ENCODE peak calls at places on chromosomes 2 and 18, in four cellular contexts. J, B, D and S are unnamed samples.

GRCh38 chr2:203998195-203998804 is 61.7 kb downstream of the ICOS start:
- DNase-seq in D (no peak), B (no peak), J (no peak), S (no peak)

GRCh38 chr2:8445580-8445979 is 236.3 kb upstream of the ID2 start:
- DNase-seq in D (no peak), J (peak; percentile 8), B (peak; percentile 8), S (no peak)

GRCh38 chr2:233265899-233266431 is 14.5 kb downstream of the ATG16L1 start:
- DNase-seq in J (no peak), B (no peak), D (no peak), S (no peak)

GRCh38 chr18:76451475-76452331 is 43.3 kb downstream of the ZNF516 start:
- DNase-seq in J (peak; percentile 63), B (peak; percentile 35), D (no peak), S (no peak)

GRCh38 chr2:85156141-85156540 is 22.9 kb downstream of the TCF7L1 start:
- DNase-seq in D (no peak), B (no peak), J (no peak), S (no peak)

GRCh38 chr2:88180594-88181240 is 10.6 kb downstream of the THNSL2 start:
- DNase-seq in B (no peak), J (no peak), D (no peak), S (no peak)

GRCh38 chr2:169026056-169026455 is 5.1 kb downstream of the ABCB11 start:
- DNase-seq in B (no peak), D (no peak), J (no peak), S (no peak)

GRCh38 chr18:31195063-31195462 is 32.4 kb upstream of the DSC1 start:
- DNase-seq in D (no peak), B (no peak), J (no peak), S (no peak)

GRCh38 chr2:52128081-52128480 is 1096.1 kb upstream of the NRXN1 start:
- DNase-seq in B (no peak), D (no peak), J (no peak), S (no peak)

GRCh38 chr2:98893871-98894270 is 42.2 kb downstream of the CRACDL start:
- DNase-seq in B (no peak), J (no peak), D (no peak), S (peak; percentile 82)

GRCh38 chr2:148303166-148303565 is 282.3 kb downstream of the MBD5 start:
- DNase-seq in J (no peak), B (peak; percentile 83), D (no peak), S (no peak)

GRCh38 chr2:127175821-127176354 is 44.2 kb downstream of the CYP27C1 start:
- DNase-seq in D (no peak), J (peak; percentile 92), B (no peak), S (no peak)

GRCh38 chr2:127179756-127180155 is 40.3 kb downstream of the CYP27C1 start:
- DNase-seq in D (no peak), J (peak; percentile 36), B (no peak), S (no peak)

GRCh38 chr2:127175406-127175805 is 44.7 kb downstream of the CYP27C1 start:
- DNase-seq in B (no peak), D (no peak), J (peak; percentile 93), S (no peak)

GRCh38 chr2:127176371-127177311 is 43.5 kb downstream of the CYP27C1 start:
- DNase-seq in J (peak; percentile 89), D (peak; percentile 53), B (peak; percentile 54), S (no peak)

GRCh38 chr2:127177617-127178278 is 42.4 kb downstream of the CYP27C1 start:
- DNase-seq in D (no peak), J (peak; percentile 73), B (no peak), S (no peak)
- H3K27me3 ChIP-seq in D (no peaks in the 10 kb centered on the region), J (no peaks in the 10 kb centered on the region), B (no peaks in the 10 kb centered on the region), S (no peaks in the 10 kb centered on the region)

GRCh38 chr2:223841436-223842180 is 4.2 kb upstream of the AP1S3 start:
- DNase-seq in J (no peak), B (no peak), D (no peak), S (no peak)

GRCh38 chr2:223837290-223838061 is at the start of gene AP1S3:
- DNase-seq in B (peak; percentile 95), J (peak; percentile 73), D (peak; percentile 90), S (no peak)

GRCh38 chr2:223834431-223834830 is 3.0 kb downstream of the AP1S3 start:
- DNase-seq in B (no peak), D (no peak), J (no peak), S (no peak)

DNA sequence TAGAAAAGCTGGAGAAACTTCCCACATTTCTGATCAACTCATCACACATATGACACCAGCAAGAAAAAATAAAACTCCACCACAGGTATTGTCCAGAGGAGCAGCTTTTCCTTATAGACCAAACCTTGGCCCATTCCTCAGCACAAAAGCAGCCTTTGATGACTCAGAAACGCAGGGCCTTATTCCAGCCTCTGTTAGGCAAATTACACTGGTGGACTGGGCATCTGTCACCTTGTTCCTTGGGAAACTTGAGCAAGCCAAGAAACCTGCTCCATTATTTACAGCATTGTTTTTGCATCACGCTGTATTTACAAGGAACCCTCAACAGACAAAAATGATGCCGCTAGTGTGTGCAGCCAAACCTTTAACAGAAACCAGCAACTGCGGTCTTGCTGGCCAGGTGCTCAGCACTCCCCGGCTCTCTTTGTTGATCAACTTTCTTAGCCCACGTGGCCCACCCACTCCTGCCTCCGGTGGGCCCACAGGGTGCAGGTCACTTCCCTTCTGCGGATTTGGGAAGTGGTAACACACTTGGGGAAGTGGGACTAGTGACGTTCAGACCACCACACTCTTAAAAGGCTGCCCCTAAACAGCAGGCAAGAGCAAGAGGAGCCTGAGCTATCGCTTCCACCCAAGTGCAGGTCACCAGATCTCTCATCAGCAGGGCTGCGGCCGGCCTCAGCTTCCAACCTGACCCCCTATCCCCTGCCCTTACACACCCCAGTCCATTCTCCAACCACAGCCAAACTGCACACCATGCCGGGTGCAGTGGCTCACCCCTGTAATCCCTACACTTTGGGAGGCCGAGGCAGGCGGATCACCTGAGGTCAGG is 1.5 kb downstream of the AP1S3 start:
- DNase-seq in D (no peak), J (no peak), B (peak; percentile 24), S (no peak)
- TF ChIP-seq POLR2AphosphoS5 in D (no peak), J (no peak), B (no peak), S (no peak)

DNA sequence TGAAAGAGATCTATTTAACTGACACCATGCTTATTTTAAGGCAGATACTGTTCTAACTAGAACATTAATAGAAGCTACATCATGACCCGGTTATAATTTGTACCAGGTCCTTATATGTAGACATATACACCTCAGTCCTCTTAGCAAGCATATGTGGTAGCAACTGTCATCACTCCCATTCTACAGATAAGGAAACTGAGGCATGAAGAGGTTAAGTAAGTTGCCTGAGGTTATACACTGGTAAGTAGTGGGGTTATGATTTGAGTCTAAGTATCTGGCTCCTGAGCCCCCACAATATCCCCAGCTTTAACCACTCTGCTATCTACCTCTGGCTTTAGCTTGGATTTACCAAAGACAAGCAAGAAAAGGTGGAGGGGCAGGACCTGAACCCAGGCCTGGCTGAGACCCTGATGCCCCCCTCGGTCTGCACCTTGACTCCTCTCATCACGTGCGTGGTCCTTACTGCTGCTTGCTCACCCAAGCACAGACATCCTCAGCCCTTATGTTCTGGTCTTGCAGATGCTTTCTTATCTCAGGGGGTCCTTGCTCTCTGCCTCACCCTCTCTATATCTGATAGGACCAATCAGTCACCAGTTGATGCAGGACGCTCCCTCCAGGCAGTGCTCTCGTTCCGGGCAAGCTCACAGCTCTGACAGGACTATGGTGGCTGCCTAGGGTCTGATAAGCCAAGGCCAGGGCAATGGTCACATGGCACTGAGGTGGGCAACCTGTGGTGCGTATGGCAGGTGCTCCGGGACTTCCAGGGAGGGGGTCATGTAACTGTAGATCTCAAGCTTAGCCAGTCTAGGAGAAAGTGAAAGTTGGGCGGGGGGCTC is 4.0 kb downstream of the DYSF start:
- DNase-seq in B (no peak), D (no peak), J (no peak), S (peak; percentile 89)
- H3K27ac ChIP-seq in B (peak overlapping the region; percentile 92), D (no peak overlapping the region), J (peak overlapping the region; percentile 82), S (peak overlapping the region; percentile 89)

DNA sequence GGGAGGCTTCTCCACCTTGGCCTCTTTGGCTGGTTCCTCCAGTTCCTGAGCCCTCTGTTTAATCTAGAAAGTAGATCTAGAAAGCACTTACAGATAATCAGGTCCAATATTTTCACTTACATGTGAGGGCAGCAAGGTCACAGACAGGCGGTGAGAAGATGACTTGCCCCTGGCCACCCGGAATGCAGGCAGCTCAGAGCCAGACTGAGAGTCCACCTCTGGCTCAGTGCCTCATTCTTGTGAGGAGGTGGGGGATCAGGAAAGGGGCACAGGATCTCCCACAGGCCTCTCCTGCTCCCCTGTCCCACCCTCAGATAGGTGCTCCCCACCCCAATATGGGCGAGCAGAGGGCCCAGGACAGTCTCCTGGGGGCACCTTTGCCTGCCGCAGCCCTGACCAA is 5.8 kb downstream of the WNT6 start:
- DNase-seq in J (no peak), D (peak; percentile 22), B (no peak), S (no peak)
- H3K27me3 ChIP-seq in J (peaks cover 16% of the 10 kb centered on the region), D (peaks cover 37% of the 10 kb centered on the region), B (peaks cover 97% of the 10 kb centered on the region), S (peaks cover 27% of the 10 kb centered on the region)

GRCh38 chr2:208315081-208315788 is 49.2 kb downstream of the PIKFYVE start:
- DNase-seq in D (no peak), B (no peak), J (no peak), S (no peak)
- TF ChIP-seq POLR2AphosphoS5 in D (no peak), B (no peak), J (no peak), S (peak; percentile 15)

DNA sequence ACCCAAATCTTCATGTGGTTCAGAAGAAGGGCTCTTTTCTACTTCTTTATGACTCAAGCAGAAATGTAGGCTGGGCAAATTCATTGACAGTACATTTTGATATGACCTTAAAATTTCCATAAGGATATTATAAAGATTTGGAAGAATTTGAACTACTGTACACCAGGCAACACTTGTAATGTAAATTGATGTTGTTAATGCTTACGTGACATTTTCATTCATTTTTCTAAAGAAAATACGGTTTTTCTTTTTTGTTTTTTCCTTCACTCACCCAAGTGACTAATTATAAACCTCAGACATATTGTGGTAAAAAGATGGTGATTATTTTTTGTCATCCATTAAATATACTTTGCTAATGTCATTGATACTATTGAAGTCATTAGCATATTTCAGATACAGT is 17.4 kb downstream of the AFTPH start:
- DNase-seq in D (no peak), J (no peak), B (no peak), S (no peak)
- H3K27ac ChIP-seq in D (no peak overlapping the region), J (no peak overlapping the region), B (no peak overlapping the region), S (no peak overlapping the region)